ENCODE peak calls at places on chromosomes 11 and 22, in six cellular contexts. I, W, O, A, T and D are unnamed samples.

GRCh38 chr11:104876324-104876723 is 21.9 kb downstream of the CASP12 start:
- DNase-seq in I (no peak), O (no peak), A (no peak), W (no peak), T (no peak), D (no peak)

GRCh38 chr11:1194231-1194976 is 28.5 kb upstream of the MUC5B start:
- DNase-seq in W (no peak), I (peak; percentile 72), T (no peak), O (peak; percentile 15), A (no peak), D (peak; percentile 60)

GRCh38 chr22:45329536-45329936 is 19.8 kb downstream of the FAM118A start:
- DNase-seq in I (peak; percentile 74), W (no peak), A (no peak), T (no peak), O (peak; percentile 82), D (no peak)

GRCh38 chr22:38257170-38257569 is 15.6 kb downstream of the TMEM184B start:
- DNase-seq in T (no peak), A (peak; percentile 47), I (no peak), O (no peak), W (no peak), D (no peak)

GRCh38 chr11:60498853-60499252 is 6.3 kb downstream of the MS4A12 start:
- DNase-seq in T (no peak), I (no peak), A (no peak), W (no peak), O (no peak), D (no peak)

GRCh38 chr22:47202819-47203553 is 440.5 kb downstream of the TBC1D22A start:
- DNase-seq in W (no peak), O (no peak), A (no peak), T (no peak), I (peak; percentile 63), D (no peak)

GRCh38 chr11:33263549-33263948 is 6.4 kb downstream of the HIPK3 start:
- DNase-seq in A (no peak), I (no peak), T (no peak), W (no peak), O (no peak), D (no peak)

GRCh38 chr11:134001101-134001500 is 44.3 kb upstream of the IGSF9B start:
- DNase-seq in I (no peak), A (no peak), T (no peak), W (no peak), O (no peak), D (no peak)

GRCh38 chr11:92556435-92556834 is 331.8 kb downstream of the FAT3 start:
- DNase-seq in T (no peak), A (no peak), O (no peak), W (peak; percentile 43), I (no peak), D (no peak)

GRCh38 chr11:40178470-40178869 is 1281.0 kb downstream of the LRRC4C start:
- DNase-seq in W (no peak), T (no peak), O (no peak), I (no peak), A (no peak), D (no peak)

GRCh38 chr11:75311858-75312288 is 39.6 kb downstream of the ARRB1 start:
- DNase-seq in T (no peak), A (no peak), W (no peak), O (peak; percentile 89), I (peak; percentile 91), D (peak; percentile 89)

GRCh38 chr22:37741312-37741795 is 44.5 kb downstream of the TRIOBP start:
- DNase-seq in W (peak; percentile 92), I (peak; percentile 85), T (peak; percentile 73), A (peak; percentile 94), O (peak; percentile 86), D (peak; percentile 86)

GRCh38 chr11:28529046-28529445 is 420.9 kb downstream of the METTL15 start:
- DNase-seq in A (peak; percentile 62), T (no peak), W (no peak), O (no peak), I (no peak), D (no peak)

GRCh38 chr11:86805873-86806310 is 5.5 kb downstream of the PRSS23 start:
- DNase-seq in T (no peak), O (no peak), A (no peak), I (no peak), W (no peak), D (no peak)

GRCh38 chr11:128517457-128518230 is 69.7 kb downstream of the ETS1 start:
- DNase-seq in I (no peak), T (no peak), A (peak; percentile 46), W (peak; percentile 52), O (no peak), D (no peak)

GRCh38 chr22:46040471-46041465 is 63.8 kb upstream of the WNT7B start:
- DNase-seq in A (no peak), T (no peak), W (no peak), O (peak; percentile 17), I (peak; percentile 60), D (peak; percentile 64)

GRCh38 chr11:126339866-126340434 is 15.5 kb upstream of the ST3GAL4 start:
- DNase-seq in I (peak; percentile 49), W (no peak), T (no peak), O (peak; percentile 78), A (no peak), D (peak; percentile 91)

GRCh38 chr22:40855104-40855959 is 1.1 kb downstream of the ST13 start:
- DNase-seq in A (no peak), O (no peak), T (no peak), I (no peak), W (no peak), D (no peak)

GRCh38 chr22:28882545-28882877 is 861 bp upstream of the ZNRF3 start:
- DNase-seq in W (no peak), O (no peak), T (no peak), A (no peak), I (peak; percentile 78), D (no peak)

GRCh38 chr11:68002943-68003845 is 703 bp downstream of the UNC93B1 start:
- DNase-seq in T (no peak), A (no peak), O (peak; percentile 50), W (no peak), I (peak; percentile 81), D (peak; percentile 89)

GRCh38 chr11:67999704-68000103 is 4.2 kb downstream of the UNC93B1 start:
- DNase-seq in T (no peak), O (no peak), W (no peak), I (peak; percentile 16), A (no peak), D (peak; percentile 35)

GRCh38 chr11:68004551-68005335 is 846 bp upstream of the UNC93B1 start:
- DNase-seq in A (no peak), W (no peak), T (no peak), O (no peak), I (no peak), D (no peak)

GRCh38 chr11:68003846-68004550 is at the start of gene UNC93B1:
- DNase-seq in T (peak; percentile 80), O (peak; percentile 91), W (no peak), A (no peak), I (peak; percentile 97), D (peak; percentile 97)

GRCh38 chr11:68002575-68002942 is 1.3 kb downstream of the UNC93B1 start:
- DNase-seq in O (no peak), T (no peak), I (no peak), W (no peak), A (no peak), D (peak; percentile 63)
- H3K4me3 ChIP-seq in O (no peak overlapping the region), T (peak overlapping the region; percentile 72), I (no peak overlapping the region), W (no peak overlapping the region), A (no peak overlapping the region), D (no peak overlapping the region)

GRCh38 chr22:50481440-50482106 is at the start of gene ADM2:
- DNase-seq in W (no peak), I (no peak), A (no peak), O (peak; percentile 48), T (peak; percentile 24), D (peak; percentile 84)
- H3K4me3 ChIP-seq in W (peak within 1 kb of the TSS; percentile 34), I (peak within 1 kb of the TSS; percentile 17), A (peak within 1 kb of the TSS; percentile 60), O (peak within 1 kb of the TSS; percentile 23), T (peak within 1 kb of the TSS; percentile 75), D (peak within 1 kb of the TSS; percentile 59)

GRCh38 chr11:64996710-64997380 is at the start of gene BATF2:
- DNase-seq in A (peak; percentile 28), O (peak; percentile 77), I (peak; percentile 88), T (peak; percentile 94), W (no peak), D (peak; percentile 93)
- H3K4me3 ChIP-seq in A (peak within 1 kb of the TSS; percentile 26), O (peak within 1 kb of the TSS; percentile 15), I (peak within 1 kb of the TSS; percentile 11), T (peak within 1 kb of the TSS; percentile 81), W (no peak within 1 kb of the TSS), D (peak within 1 kb of the TSS; percentile 73)

GRCh38 chr11:30322162-30322561 is 742 bp upstream of the ARL14EP start:
- DNase-seq in I (no peak), W (no peak), A (no peak), O (no peak), T (no peak), D (no peak)
- H3K4me3 ChIP-seq in I (no peak overlapping the region), W (no peak overlapping the region), A (no peak overlapping the region), O (peak overlapping the region; percentile 56), T (no peak overlapping the region), D (peak overlapping the region; percentile 88)